ENCODE peak calls at places on chromosomes 5 and 9, in ten cellular contexts. Q is DND-41; V is NT2/D1; U is neural progenitor cell; B is SJSA1; Z is lung; K is fibroblast of lung; A is heart left ventricle; N is CD8-positive, alpha-beta T cell; J is GM23248. H is an unnamed sample.
A peak's percentile ranks its signal among the peaks of the same experiment; 100 is the strongest.

GRCh38 chr9:73780916-73781315 is 629.3 kb downstream of the ANXA1 start:
- DNase-seq in Q (no peak), U (no peak), B (no peak), A (no peak), V (no peak), J (peak; percentile 79), K (peak; percentile 96), Z (no peak), N (no peak), H (peak; percentile 83)

GRCh38 chr9:136438909-136439549 is 616 bp downstream of the INPP5E start:
- DNase-seq in U (peak; percentile 60), K (peak; percentile 30), V (no peak), A (no peak), J (peak; percentile 60), N (peak; percentile 46), Z (no peak), Q (peak; percentile 52), B (peak; percentile 48), H (no peak)

GRCh38 chr5:67426961-67427630 is 230.5 kb upstream of the CD180 start:
- DNase-seq in N (no peak), U (no peak), K (peak; percentile 46), V (no peak), B (no peak), Z (no peak), Q (no peak), J (peak; percentile 4), A (no peak), H (peak; percentile 19)

GRCh38 chr9:135268981-135269380 is 181.5 kb downstream of the OLFM1 start:
- DNase-seq in N (no peak), A (no peak), J (no peak), K (no peak), V (no peak), B (no peak), U (no peak), Q (no peak), Z (no peak), H (no peak)

GRCh38 chr5:154475613-154476342 is 2.2 kb downstream of the HAND1 start:
- DNase-seq in U (peak; percentile 85), N (no peak), K (no peak), V (no peak), Q (no peak), B (no peak), Z (no peak), J (no peak), A (no peak), H (no peak)

GRCh38 chr9:37383876-37384715 is 38.4 kb upstream of the GRHPR start:
- DNase-seq in K (no peak), J (no peak), Q (no peak), N (no peak), A (no peak), U (no peak), V (no peak), Z (no peak), B (no peak), H (no peak)

GRCh38 chr9:132136151-132136892 is 25.5 kb upstream of the NTNG2 start:
- DNase-seq in B (no peak), A (no peak), J (no peak), Z (no peak), K (no peak), N (no peak), V (no peak), U (peak; percentile 75), Q (no peak), H (no peak)

GRCh38 chr9:2673161-2673560 is 44.1 kb upstream of the KCNV2 start:
- DNase-seq in N (no peak), J (no peak), B (no peak), K (no peak), A (no peak), U (no peak), V (no peak), Q (no peak), Z (no peak), H (no peak)

GRCh38 chr5:23132231-23132630 is 279.1 kb upstream of the CDH12 start:
- DNase-seq in U (no peak), Q (no peak), Z (no peak), V (no peak), N (no peak), B (no peak), K (no peak), A (no peak), J (no peak), H (no peak)

GRCh38 chr5:9765421-9765820 is 135.3 kb upstream of the TAS2R1 start:
- DNase-seq in N (no peak), B (no peak), Q (no peak), V (no peak), J (peak; percentile 72), A (no peak), K (peak; percentile 46), Z (no peak), U (no peak), H (no peak)

GRCh38 chr5:149439899-149440655 is 61.0 kb upstream of the IL17B start:
- DNase-seq in V (no peak), Q (no peak), N (no peak), K (peak; percentile 81), Z (peak; percentile 59), B (peak; percentile 82), U (peak; percentile 51), J (peak; percentile 67), A (no peak), H (peak; percentile 79)

GRCh38 chr9:4833781-4834560 is 41.2 kb downstream of the RCL1 start:
- DNase-seq in N (no peak), Q (no peak), J (peak; percentile 76), U (no peak), K (peak; percentile 49), B (peak; percentile 9), A (no peak), V (no peak), Z (no peak), H (no peak)

GRCh38 chr9:101018391-101018990 is 10.0 kb upstream of the PLPPR1 start:
- DNase-seq in V (no peak), K (no peak), A (no peak), J (no peak), Q (no peak), B (no peak), Z (no peak), U (no peak), N (no peak), H (no peak)

GRCh38 chr9:98943682-98944129 is at the start of gene COL15A1:
- DNase-seq in J (peak; percentile 61), Q (no peak), A (peak; percentile 42), U (peak; percentile 86), N (no peak), K (peak; percentile 33), Z (no peak), B (no peak), V (no peak), H (no peak)

GRCh38 chr9:98941946-98942523 is 1.7 kb upstream of the COL15A1 start:
- DNase-seq in B (no peak), J (no peak), U (no peak), A (no peak), Q (no peak), Z (no peak), K (no peak), N (no peak), V (no peak), H (no peak)

GRCh38 chr9:98940278-98940677 is 3.4 kb upstream of the COL15A1 start:
- DNase-seq in A (peak; percentile 51), B (no peak), N (no peak), Q (no peak), Z (no peak), U (no peak), J (no peak), V (no peak), K (no peak), H (no peak)

GRCh38 chr9:98944130-98945074 is 695 bp downstream of the COL15A1 start:
- DNase-seq in Z (no peak), Q (no peak), K (peak; percentile 4), A (no peak), V (no peak), J (peak; percentile 50), U (peak; percentile 49), N (no peak), B (peak; percentile 14), H (no peak)

GRCh38 chr9:98942906-98943681 is 613 bp upstream of the COL15A1 start:
- DNase-seq in N (no peak), Z (no peak), U (no peak), A (no peak), J (peak; percentile 9), Q (no peak), V (no peak), B (no peak), K (no peak), H (no peak)
- H3K4me3 ChIP-seq in N (no peak overlapping the region), Z (no peak overlapping the region), U (peak overlapping the region; percentile 67), A (peak overlapping the region; percentile 79), J (peak overlapping the region; percentile 68), Q (no peak overlapping the region), V (peak overlapping the region; percentile 65), B (no peak overlapping the region), K (no peak overlapping the region), H (no peak overlapping the region)

DNA sequence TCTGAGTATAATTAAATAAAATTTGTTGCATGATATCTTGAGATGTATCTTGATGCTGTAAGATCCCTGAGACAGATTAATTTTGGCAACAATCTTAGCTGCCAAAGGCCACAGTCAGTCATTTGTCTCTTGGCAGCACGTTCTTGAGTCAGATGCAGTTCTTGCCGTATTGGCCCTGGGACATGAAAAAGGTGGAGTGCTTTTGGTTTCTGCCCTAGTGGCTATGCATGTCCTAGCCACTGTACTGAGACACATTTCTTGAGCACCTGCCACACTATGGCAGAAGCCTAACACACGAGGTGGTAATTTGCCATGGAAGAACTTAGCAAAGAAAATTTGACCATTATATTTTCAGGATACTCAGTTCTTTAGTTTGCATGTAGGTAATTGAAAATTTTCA is 45.0 kb upstream of the PHF2 start:
- DNase-seq in V (no peak), Q (no peak), B (no peak), K (no peak), J (peak; percentile 20), U (no peak), N (no peak), Z (no peak), A (no peak), H (no peak)
- H3K36me3 ChIP-seq in V (peaks cover 76% of the 10 kb centered on the region), Q (peaks cover 96% of the 10 kb centered on the region), B (peaks cover 70% of the 10 kb centered on the region), K (peaks cover 18% of the 10 kb centered on the region), J (peaks cover 57% of the 10 kb centered on the region), U (no peaks in the 10 kb centered on the region), N (peaks cover 40% of the 10 kb centered on the region), Z (peaks cover 2% of the 10 kb centered on the region), A (peaks cover 86% of the 10 kb centered on the region), H (no peaks in the 10 kb centered on the region)

GRCh38 chr9:18159254-18159653 is 314.7 kb upstream of the ADAMTSL1 start:
- DNase-seq in Q (no peak), Z (no peak), U (no peak), N (no peak), J (no peak), A (no peak), B (no peak), V (no peak), K (no peak), H (no peak)
- H3K4me3 ChIP-seq in Q (no peak overlapping the region), Z (no peak overlapping the region), U (no peak overlapping the region), N (no peak overlapping the region), J (no peak overlapping the region), A (no peak overlapping the region), B (no peak overlapping the region), V (no peak overlapping the region), K (no peak overlapping the region), H (no peak overlapping the region)

DNA sequence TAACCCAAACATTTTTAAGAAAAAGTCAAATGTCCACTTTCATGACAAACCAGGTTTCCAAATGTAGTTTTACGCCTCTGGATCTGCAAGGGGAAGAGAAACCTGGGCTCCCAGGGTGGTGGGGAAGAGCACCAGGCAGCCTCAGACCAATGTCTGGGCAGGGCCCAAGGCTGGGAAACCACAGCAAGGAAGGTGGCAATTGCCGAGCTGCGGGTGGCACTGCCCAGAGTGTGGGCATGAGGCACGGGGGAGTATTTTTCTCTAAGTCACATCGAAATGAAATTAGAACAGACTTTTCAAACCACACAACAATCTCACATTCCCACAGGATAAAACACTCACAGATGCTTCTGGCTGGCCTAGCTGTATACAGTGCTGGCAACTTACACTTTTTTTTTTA is 32.6 kb upstream of the RASGEF1C start:
- DNase-seq in Z (no peak), K (no peak), J (no peak), B (no peak), U (no peak), A (no peak), V (no peak), Q (no peak), N (no peak), H (no peak)
- H3K36me3 ChIP-seq in Z (peaks cover 40% of the 10 kb centered on the region), K (peaks cover 3% of the 10 kb centered on the region), J (peaks cover 59% of the 10 kb centered on the region), B (peaks cover 69% of the 10 kb centered on the region), U (peaks cover 3% of the 10 kb centered on the region), A (peaks cover 98% of the 10 kb centered on the region), V (peaks cover 31% of the 10 kb centered on the region), Q (peaks cover 68% of the 10 kb centered on the region), N (peaks cover 15% of the 10 kb centered on the region), H (no peaks in the 10 kb centered on the region)

H was measured in kidney epithelial cell.